ENCODE peak calls at places on chromosomes 4 and X, in seven cellular contexts. D, T, X, L, N, H and A are unnamed samples.

GRCh38 chrX:46587158-46587557 is 13.6 kb downstream of the CHST7 start:
- DNase-seq in D (no peak), T (peak; percentile 35), X (peak; percentile 41), L (peak; percentile 66), N (no peak), H (no peak), A (no peak)

GRCh38 chr4:83867221-83867620 is 331.3 kb downstream of the GPAT3 start:
- DNase-seq in D (no peak), T (no peak), X (no peak), L (peak; percentile 35), N (no peak), H (no peak), A (no peak)

GRCh38 chr4:24471623-24472510 is 112.5 kb downstream of the DHX15 start:
- DNase-seq in D (no peak), T (no peak), X (peak; percentile 11), L (no peak), N (peak; percentile 22), H (peak; percentile 9), A (no peak)

GRCh38 chr4:152970102-152970820 is 34.1 kb downstream of the FHDC1 start:
- DNase-seq in D (no peak), T (no peak), X (peak; percentile 33), L (peak; percentile 47), N (no peak), H (no peak), A (no peak)

GRCh38 chrX:136586386-136586785 is 54.4 kb downstream of the VGLL1 start:
- DNase-seq in D (no peak), T (peak; percentile 81), X (no peak), L (no peak), N (no peak), H (no peak), A (no peak)

GRCh38 chrX:9340619-9341304 is 124.1 kb upstream of the TBL1X start:
- DNase-seq in D (peak; percentile 82), T (peak; percentile 86), X (peak; percentile 72), L (peak; percentile 43), N (peak; percentile 24), H (peak; percentile 41), A (peak; percentile 53)

GRCh38 chrX:154004315-154004714 is 15.4 kb downstream of the IRAK1 start:
- DNase-seq in D (no peak), T (no peak), X (no peak), L (no peak), N (no peak), H (no peak), A (no peak)

GRCh38 chrX:145405012-145405411 is 157.7 kb downstream of the SPANXN1 start:
- DNase-seq in D (no peak), T (peak; percentile 45), X (peak; percentile 30), L (peak; percentile 15), N (no peak), H (peak; percentile 43), A (peak; percentile 88)

GRCh38 chrX:68847172-68847571 is 18.4 kb downstream of the EFNB1 start:
- DNase-seq in D (no peak), T (no peak), X (no peak), L (no peak), N (no peak), H (no peak), A (no peak)

GRCh38 chr4:56148428-56148827 is 199.7 kb downstream of the CEP135 start:
- DNase-seq in D (no peak), T (no peak), X (no peak), L (no peak), N (no peak), H (no peak), A (no peak)

GRCh38 chrX:14913241-14913640 is 40.0 kb downstream of the MOSPD2 start:
- DNase-seq in D (no peak), T (no peak), X (no peak), L (peak; percentile 22), N (no peak), H (no peak), A (no peak)

GRCh38 chr4:162497564-162498167 is 333.9 kb upstream of the FSTL5 start:
- DNase-seq in D (no peak), T (peak; percentile 44), X (peak; percentile 57), L (peak; percentile 42), N (no peak), H (no peak), A (peak; percentile 82)

GRCh38 chr4:7756561-7757355 is 182.9 kb downstream of the AFAP1 start:
- DNase-seq in D (no peak), T (no peak), X (no peak), L (no peak), N (no peak), H (no peak), A (no peak)

GRCh38 chrX:133254666-133255065 is 36.5 kb upstream of the TFDP3 start:
- DNase-seq in D (no peak), T (no peak), X (peak; percentile 22), L (peak; percentile 41), N (no peak), H (no peak), A (no peak)

GRCh38 chrX:74853255-74853654 is 72.0 kb downstream of the NEXMIF start:
- DNase-seq in D (no peak), T (no peak), X (no peak), L (no peak), N (no peak), H (no peak), A (no peak)

GRCh38 chrX:11757729-11758399 is at the start of gene MSL3:
- DNase-seq in D (peak; percentile 81), T (peak; percentile 56), X (peak; percentile 50), L (peak; percentile 61), N (peak; percentile 74), H (peak; percentile 7), A (peak; percentile 67)

GRCh38 chrX:148298737-148299136 is 201.7 kb upstream of the AFF2 start:
- DNase-seq in D (no peak), T (no peak), X (no peak), L (no peak), N (no peak), H (no peak), A (no peak)

GRCh38 chr4:113874480-113874879 is 105.0 kb downstream of the ARSJ start:
- DNase-seq in D (no peak), T (no peak), X (no peak), L (no peak), N (no peak), H (no peak), A (no peak)

GRCh38 chr4:183823394-183823793 is 81.7 kb upstream of the STOX2 start:
- DNase-seq in D (no peak), T (no peak), X (no peak), L (peak; percentile 41), N (no peak), H (peak; percentile 33), A (no peak)

GRCh38 chrX:64204701-64205440 is 637 bp downstream of the AMER1 start:
- DNase-seq in D (peak; percentile 65), T (peak; percentile 26), X (peak; percentile 19), L (peak; percentile 19), N (peak; percentile 33), H (peak; percentile 4), A (peak; percentile 50)

GRCh38 chrX:372856-373640 is 13.7 kb downstream of the PPP2R3B start:
- DNase-seq in D (no peak), T (no peak), X (no peak), L (peak; percentile 44), N (no peak), H (no peak), A (no peak)
- H3K4me1 ChIP-seq in D (peaks cover 6% of the 10 kb centered on the region), T (peaks cover 19% of the 10 kb centered on the region), X (peaks cover 14% of the 10 kb centered on the region), L (peaks cover 8% of the 10 kb centered on the region), N (peaks cover 40% of the 10 kb centered on the region), H (no peaks in the 10 kb centered on the region), A (peaks cover 51% of the 10 kb centered on the region)

GRCh38 chr4:189162073-189162789 is 778.4 kb upstream of the FRG1 start:
- DNase-seq in D (no peak), T (no peak), X (no peak), L (no peak), N (no peak), H (no peak), A (no peak)

GRCh38 chr4:189162888-189163287 is 777.8 kb upstream of the FRG1 start:
- DNase-seq in D (no peak), T (no peak), X (no peak), L (peak; percentile 49), N (no peak), H (no peak), A (no peak)
- H3K27ac ChIP-seq in D (no peak overlapping the region), T (no peak overlapping the region), X (no peak overlapping the region), L (no peak overlapping the region), N (no peak overlapping the region), H (no peak overlapping the region), A (no peak overlapping the region)

GRCh38 chr4:13535118-13535517 is 9.2 kb downstream of the NKX3-2 start:
- DNase-seq in D (no peak), T (no peak), X (no peak), L (no peak), N (no peak), H (no peak), A (no peak)

GRCh38 chr4:13531609-13531998 is 12.7 kb downstream of the NKX3-2 start:
- DNase-seq in D (no peak), T (no peak), X (no peak), L (no peak), N (no peak), H (no peak), A (no peak)

GRCh38 chr4:13535708-13536361 is 8.5 kb downstream of the NKX3-2 start:
- DNase-seq in D (no peak), T (no peak), X (no peak), L (no peak), N (no peak), H (no peak), A (no peak)

GRCh38 chr4:13534344-13535063 is 9.8 kb downstream of the NKX3-2 start:
- DNase-seq in D (no peak), T (no peak), X (no peak), L (no peak), N (no peak), H (no peak), A (no peak)

DNA sequence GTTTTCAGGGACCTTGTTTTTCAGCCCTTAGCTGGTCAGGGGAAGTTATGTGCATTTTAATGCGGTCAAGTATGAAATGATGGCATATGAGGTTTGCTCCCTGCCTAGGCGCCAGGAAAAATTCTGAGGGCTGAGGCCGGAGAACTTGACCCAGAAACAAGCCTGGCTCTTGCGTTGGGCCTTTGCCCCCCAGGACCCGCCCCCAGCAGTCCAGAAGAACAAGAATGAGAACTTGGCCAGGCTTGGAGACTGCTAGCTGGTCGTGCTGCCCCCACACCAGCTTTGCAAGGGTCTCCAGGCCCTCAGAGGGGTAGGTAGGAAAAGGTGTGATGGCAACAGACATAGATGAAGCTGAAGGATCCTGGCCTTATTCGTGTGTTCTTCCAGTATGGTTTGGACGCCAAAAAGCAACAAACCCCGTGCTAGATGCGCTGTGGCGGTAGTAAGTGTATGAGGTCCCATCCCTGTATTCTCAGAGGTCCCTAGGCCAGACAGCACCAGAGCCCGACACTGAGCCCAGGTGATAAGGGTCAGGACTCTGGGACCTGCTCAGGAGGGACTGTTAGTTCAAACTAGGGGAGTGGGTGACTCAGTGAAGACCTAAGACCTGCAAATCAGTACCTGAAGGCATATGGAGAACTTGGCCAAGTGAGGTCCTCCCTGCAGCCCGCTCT is 10.5 kb downstream of the NKX3-2 start:
- DNase-seq in D (no peak), T (no peak), X (no peak), L (no peak), N (no peak), H (no peak), A (no peak)
- H3K4me1 ChIP-seq in D (no peaks in the 10 kb centered on the region), T (peaks cover 11% of the 10 kb centered on the region), X (peaks cover 4% of the 10 kb centered on the region), L (no peaks in the 10 kb centered on the region), N (peaks cover under 1% of the 10 kb centered on the region), H (peaks cover under 1% of the 10 kb centered on the region), A (peaks cover 2% of the 10 kb centered on the region)

DNA sequence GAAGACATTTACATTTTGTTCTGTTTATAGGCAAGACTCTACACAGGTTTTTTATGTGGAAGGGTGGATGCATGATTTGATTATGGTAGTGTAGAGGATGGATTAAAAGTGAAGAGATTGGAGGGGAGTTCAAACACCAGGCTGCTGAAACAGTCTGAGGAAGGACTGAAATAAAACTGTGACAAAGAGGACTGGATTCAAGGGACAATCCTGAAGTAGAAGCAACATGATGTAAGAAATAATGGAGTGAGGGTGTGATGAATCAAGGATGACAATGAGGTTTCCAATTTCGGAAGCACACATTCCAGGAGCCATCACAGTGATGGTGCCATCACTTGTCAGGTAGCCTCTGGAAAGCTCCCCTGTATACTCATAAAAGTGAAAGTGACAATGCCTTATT is 103.5 kb downstream of the SYNPO2 start:
- DNase-seq in D (no peak), T (no peak), X (no peak), L (no peak), N (no peak), H (no peak), A (no peak)
- H3K27ac ChIP-seq in D (peak overlapping the region; percentile 95), T (no peak overlapping the region), X (no peak overlapping the region), L (no peak overlapping the region), N (no peak overlapping the region), H (no peak overlapping the region), A (no peak overlapping the region)